ENCODE peak calls at places on chromosomes 16 and 17, in five cellular contexts. R, O, F, B and E are unnamed samples.
A peak's percentile ranks its signal among the peaks of the same experiment; 100 is the strongest.

GRCh38 chr17:40471856-40472732 is 28.8 kb downstream of the IGFBP4 start:
- DNase-seq in R (peak; percentile 62), O (no peak), F (no peak), B (no peak), E (peak; percentile 41)

GRCh38 chr17:35051579-35052239 is 11.8 kb downstream of the RFFL start:
- DNase-seq in R (peak; percentile 74), O (no peak), F (no peak), B (peak; percentile 27), E (no peak)

GRCh38 chr16:81590714-81591537 is 146.3 kb downstream of the CMIP start:
- DNase-seq in R (no peak), O (peak; percentile 10), F (no peak), B (no peak), E (no peak)

GRCh38 chr17:17379197-17379991 is 76.2 kb downstream of the NT5M start:
- DNase-seq in R (peak; percentile 61), O (no peak), F (no peak), B (no peak), E (no peak)

GRCh38 chr16:85554114-85554790 is 58.9 kb upstream of the GSE1 start:
- DNase-seq in R (peak; percentile 90), O (peak; percentile 88), F (no peak), B (peak; percentile 83), E (peak; percentile 80)

GRCh38 chr16:73794936-73795335 is 501.7 kb upstream of the PSMD7 start:
- DNase-seq in R (no peak), O (no peak), F (no peak), B (no peak), E (no peak)

GRCh38 chr16:27195941-27196595 is 7.3 kb upstream of the KDM8 start:
- DNase-seq in R (no peak), O (no peak), F (no peak), B (no peak), E (no peak)

GRCh38 chr16:16972831-16973230 is 497.9 kb downstream of the XYLT1 start:
- DNase-seq in R (no peak), O (no peak), F (no peak), B (no peak), E (no peak)

GRCh38 chr17:17141860-17142552 is 64.1 kb downstream of the PLD6 start:
- DNase-seq in R (peak; percentile 42), O (peak; percentile 48), F (no peak), B (no peak), E (peak; percentile 37)

GRCh38 chr16:57740423-57741071 is 5.0 kb downstream of the KATNB1 start:
- DNase-seq in R (no peak), O (no peak), F (no peak), B (no peak), E (no peak)

GRCh38 chr17:19757536-19758180 is 9.6 kb upstream of the ALDH3A1 start:
- DNase-seq in R (no peak), O (no peak), F (no peak), B (no peak), E (no peak)

GRCh38 chr16:77322757-77323156 is 112.1 kb downstream of the ADAMTS18 start:
- DNase-seq in R (no peak), O (no peak), F (no peak), B (no peak), E (no peak)

GRCh38 chr16:88345943-88346560 is 36.7 kb upstream of the ZNF469 start:
- DNase-seq in R (no peak), O (no peak), F (no peak), B (no peak), E (no peak)

GRCh38 chr17:34658796-34659195 is 79.4 kb downstream of the TMEM132E start:
- DNase-seq in R (no peak), O (no peak), F (no peak), B (no peak), E (no peak)

GRCh38 chr17:58520843-58521430 is 6.5 kb upstream of the MTMR4 start:
- DNase-seq in R (no peak), O (peak; percentile 79), F (no peak), B (no peak), E (peak; percentile 34)

GRCh38 chr17:8397636-8398035 is at the start of gene RNF222:
- DNase-seq in R (no peak), O (no peak), F (no peak), B (no peak), E (no peak)

GRCh38 chr17:11334493-11334892 is 93.5 kb downstream of the SHISA6 start:
- DNase-seq in R (no peak), O (no peak), F (no peak), B (no peak), E (no peak)

GRCh38 chr17:52235416-52235960 is 77.0 kb upstream of the CA10 start:
- DNase-seq in R (no peak), O (no peak), F (no peak), B (no peak), E (no peak)

GRCh38 chr17:76537578-76538280 is at the start of gene CYGB:
- DNase-seq in R (no peak), O (no peak), F (no peak), B (no peak), E (no peak)

GRCh38 chr16:58196898-58197313 is 1.0 kb downstream of the CSNK2A2 start:
- DNase-seq in R (peak; percentile 55), O (peak; percentile 21), F (no peak), B (no peak), E (no peak)

GRCh38 chr17:45306094-45306493 is 10.7 kb downstream of the MAP3K14 start:
- DNase-seq in R (no peak), O (no peak), F (no peak), B (no peak), E (no peak)

GRCh38 chr17:73492802-73493139 is 151.5 kb downstream of the SDK2 start:
- DNase-seq in R (no peak), O (no peak), F (no peak), B (no peak), E (no peak)

GRCh38 chr16:66618588-66618987 is 14.1 kb downstream of the CMTM3 start:
- DNase-seq in R (peak; percentile 99), O (no peak), F (peak; percentile 81), B (no peak), E (peak; percentile 97)

GRCh38 chr16:14284930-14285541 is 213.9 kb downstream of the MRTFB start:
- DNase-seq in R (no peak), O (peak; percentile 81), F (peak; percentile 27), B (no peak), E (peak; percentile 64)

GRCh38 chr17:66322764-66323163 is 20.4 kb downstream of the PRKCA start:
- DNase-seq in R (no peak), O (no peak), F (no peak), B (no peak), E (no peak)

GRCh38 chr16:73713817-73714495 is 582.7 kb upstream of the PSMD7 start:
- DNase-seq in R (no peak), O (peak; percentile 2), F (no peak), B (peak; percentile 32), E (no peak)

GRCh38 chr17:30506423-30506822 is 29.2 kb downstream of the GOSR1 start:
- DNase-seq in R (no peak), O (no peak), F (no peak), B (no peak), E (no peak)

GRCh38 chr17:58666858-58667267 is 25.0 kb downstream of the TEX14 start:
- DNase-seq in R (peak; percentile 35), O (no peak), F (no peak), B (peak; percentile 77), E (peak; percentile 37)

GRCh38 chr16:78962457-78962929 is 638.0 kb downstream of the MAF start:
- DNase-seq in R (no peak), O (peak; percentile 28), F (no peak), B (no peak), E (no peak)

GRCh38 chr17:75869282-75870141 is 8.9 kb downstream of the TRIM47 start:
- DNase-seq in R (peak; percentile 40), O (no peak), F (no peak), B (peak; percentile 80), E (peak; percentile 58)

GRCh38 chr16:27405546-27406451 is 3.8 kb downstream of the IL21R start:
- DNase-seq in R (peak; percentile 38), O (peak; percentile 41), F (no peak), B (no peak), E (no peak)

DNA sequence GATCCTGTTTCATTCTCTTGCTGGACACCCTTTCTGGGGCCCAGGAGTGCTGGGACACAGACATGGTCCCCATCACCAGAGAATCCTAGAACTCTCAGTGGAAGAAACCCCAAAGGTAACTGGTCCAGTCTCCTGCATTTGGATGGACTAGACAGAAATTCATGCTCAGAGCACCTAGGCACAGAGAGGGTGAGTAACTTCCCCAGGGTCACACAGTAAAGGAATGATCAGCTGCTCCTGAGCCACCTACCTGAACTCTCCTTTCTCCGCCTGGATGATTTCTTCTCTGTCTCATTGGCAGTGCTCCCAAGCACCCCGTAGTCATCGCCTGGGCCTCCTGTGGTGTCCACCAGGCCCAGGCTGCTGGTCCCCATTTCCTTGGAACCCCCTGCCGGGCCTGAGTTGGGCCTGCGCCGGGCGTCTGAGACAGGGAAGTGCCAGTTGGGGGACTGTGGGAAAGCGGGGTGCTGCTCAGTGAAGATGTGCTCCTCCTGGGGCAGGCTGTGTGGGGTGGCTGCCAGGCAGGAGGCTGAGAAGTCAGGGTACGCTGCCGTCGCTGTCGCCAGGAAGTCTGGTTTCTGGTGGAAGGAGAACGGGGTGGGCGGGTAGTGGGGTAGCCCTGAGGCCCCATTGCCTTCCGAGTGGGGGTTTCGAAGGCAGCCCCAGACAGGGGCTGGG is 767 bp downstream of the MEOX1 start:
- DNase-seq in R (no peak), O (no peak), F (no peak), B (no peak), E (no peak)
- H3K4me3 ChIP-seq in R (no peak overlapping the region), O (no peak overlapping the region), F (no peak overlapping the region), B (no peak overlapping the region), E (no peak overlapping the region)

GRCh38 chr17:78561166-78561565 is 16.0 kb downstream of the DNAH17 start:
- DNase-seq in R (no peak), O (no peak), F (no peak), B (no peak), E (no peak)

GRCh38 chr17:78560731-78561130 is 16.5 kb downstream of the DNAH17 start:
- DNase-seq in R (no peak), O (no peak), F (no peak), B (no peak), E (no peak)

GRCh38 chr17:78558181-78558850 is 18.9 kb downstream of the DNAH17 start:
- DNase-seq in R (peak; percentile 20), O (peak; percentile 15), F (no peak), B (no peak), E (no peak)

GRCh38 chr17:78559024-78559423 is 18.2 kb downstream of the DNAH17 start:
- DNase-seq in R (no peak), O (no peak), F (no peak), B (no peak), E (no peak)

GRCh38 chr17:78559749-78560368 is 17.3 kb downstream of the DNAH17 start:
- DNase-seq in R (no peak), O (peak; percentile 29), F (no peak), B (no peak), E (no peak)
- TF ChIP-seq CTCF in R (no peak), O (peak; percentile 70), F (no peak), B (peak; percentile 20), E (no peak)

GRCh38 chr16:67716097-67716496 is 3.0 kb downstream of the GFOD2 start:
- DNase-seq in R (no peak), O (no peak), F (no peak), B (no peak), E (no peak)
- H3K4me3 ChIP-seq in R (no peak overlapping the region), O (no peak overlapping the region), F (no peak overlapping the region), B (no peak overlapping the region), E (no peak overlapping the region)

GRCh38 chr16:71648162-71648561 is 22.2 kb downstream of the MARVELD3 start:
- DNase-seq in R (no peak), O (no peak), F (no peak), B (no peak), E (no peak)

GRCh38 chr16:71645450-71645849 is 19.5 kb downstream of the MARVELD3 start:
- DNase-seq in R (peak; percentile 30), O (peak; percentile 52), F (no peak), B (no peak), E (peak; percentile 30)

GRCh38 chr16:71647391-71647790 is 21.4 kb downstream of the MARVELD3 start:
- DNase-seq in R (no peak), O (no peak), F (no peak), B (no peak), E (no peak)

GRCh38 chr16:71648921-71649320 is 22.9 kb downstream of the MARVELD3 start:
- DNase-seq in R (no peak), O (peak; percentile 5), F (no peak), B (no peak), E (no peak)
- TF ChIP-seq CTCF in R (peak; percentile 28), O (peak; percentile 63), F (peak; percentile 41), B (peak; percentile 18), E (peak; percentile 34)